ENCODE peak calls at places on chromosomes 4 and X, in six cellular contexts. R is DMS153, H is kidney epithelial cell, E is fibroblast of lung, M is H7, F is AG04450. Q is an unnamed sample.

GRCh38 chr4:113109106-113109740 is 59.8 kb downstream of the ANK2 start:
- DNase-seq in F (no peak), E (no peak), H (no peak), M (no peak), R (no peak), Q (no peak)

GRCh38 chr4:16027626-16028025 is 56.2 kb downstream of the PROM1 start:
- DNase-seq in M (no peak), F (no peak), R (no peak), E (peak), H (no peak), Q (no peak)

GRCh38 chrX:100864967-100865366 is 9.2 kb downstream of the NOX1 start:
- DNase-seq in M (no peak), H (peak), R (no peak), F (no peak), E (peak), Q (no peak)

GRCh38 chr4:151569650-151570049 is 160.7 kb downstream of the FHIP1A start:
- DNase-seq in F (no peak), H (no peak), E (no peak), R (peak), M (no peak), Q (no peak)

GRCh38 chrX:48938721-48939416 is 18.5 kb downstream of the OTUD5 start:
- DNase-seq in R (no peak), E (no peak), M (no peak), H (no peak), F (no peak), Q (no peak)

GRCh38 chrX:19772759-19773623 is 114.4 kb downstream of the SH3KBP1 start:
- DNase-seq in H (no peak), E (no peak), R (no peak), M (no peak), F (no peak), Q (no peak)

GRCh38 chrX:150774798-150775568 is 81.8 kb downstream of the MTMR1 start:
- DNase-seq in M (no peak), F (no peak), E (no peak), R (no peak), H (no peak), Q (no peak)

GRCh38 chr4:102629686-102630085 is 128.5 kb downstream of the NFKB1 start:
- DNase-seq in E (no peak), M (no peak), R (no peak), H (no peak), F (no peak), Q (no peak)

GRCh38 chrX:68632491-68632890 is 15.0 kb upstream of the STARD8 start:
- DNase-seq in H (no peak), E (no peak), M (no peak), F (no peak), R (no peak), Q (no peak)

GRCh38 chr4:6062133-6062532 is 43.9 kb upstream of the C4orf50 start:
- DNase-seq in M (no peak), E (no peak), R (no peak), H (no peak), F (no peak), Q (no peak)

GRCh38 chrX:130083107-130083490 is 27.2 kb downstream of the ELF4 start:
- DNase-seq in M (peak), E (no peak), F (no peak), H (no peak), R (no peak), Q (peak)

GRCh38 chrX:142084611-142085010 is 120.5 kb downstream of the MAGEC2 start:
- DNase-seq in F (no peak), H (no peak), E (no peak), M (no peak), R (no peak), Q (no peak)

GRCh38 chrX:85004255-85004654 is 578 bp downstream of the APOOL start:
- DNase-seq in R (no peak), E (peak), H (no peak), M (no peak), F (no peak), Q (no peak)

GRCh38 chr4:157320092-157320491 is 99.6 kb downstream of the GRIA2 start:
- DNase-seq in R (no peak), H (no peak), F (no peak), E (no peak), M (no peak), Q (no peak)

GRCh38 chrX:134173541-134174272 is 63.3 kb upstream of the CCDC160 start:
- DNase-seq in R (no peak), F (no peak), E (no peak), M (peak), H (no peak), Q (peak)

GRCh38 chr4:65311120-65311519 is 359.2 kb downstream of the EPHA5 start:
- DNase-seq in H (no peak), F (no peak), M (no peak), E (no peak), R (no peak), Q (no peak)

GRCh38 chr4:147924604-147925412 is 192.9 kb downstream of the ARHGAP10 start:
- DNase-seq in M (peak), H (no peak), E (peak), R (no peak), F (no peak), Q (peak)

GRCh38 chr4:102734591-102735385 is 26.0 kb downstream of the MANBA start:
- DNase-seq in M (no peak), H (peak), R (no peak), E (peak), F (no peak), Q (no peak)

GRCh38 chrX:9785944-9786741 is at the start of gene SHROOM2:
- DNase-seq in M (peak), F (no peak), H (no peak), R (no peak), E (no peak), Q (peak)

GRCh38 chr4:80340036-80340435 is 4.5 kb downstream of the CFAP299 start:
- DNase-seq in F (no peak), E (no peak), H (no peak), R (no peak), M (no peak), Q (no peak)

GRCh38 chrX:117215683-117216082 is 752.9 kb upstream of the CT83 start:
- DNase-seq in H (no peak), R (no peak), E (no peak), M (no peak), F (no peak), Q (no peak)

GRCh38 chr4:165476214-165477098 is 97.6 kb downstream of the CPE start:
- DNase-seq in M (no peak), F (no peak), E (peak), R (no peak), H (peak), Q (no peak)

GRCh38 chr4:185249105-185249504 is 39.7 kb downstream of the SNX25 start:
- DNase-seq in R (no peak), M (no peak), F (no peak), H (no peak), E (no peak), Q (no peak)

GRCh38 chr4:118957683-118958082 is 69.0 kb downstream of the SYNPO2 start:
- DNase-seq in H (no peak), M (no peak), E (peak), R (no peak), F (no peak), Q (no peak)

Q was measured in WTC11.